ENCODE peak calls at places on chromosomes 12 and 14, in four cellular contexts. Q is lower lobe of right lung, I is fibroblast of lung, A is A673. X is an unnamed sample.

GRCh38 chr14:90839024-90839888 is 23.0 kb upstream of the TTC7B start:
- DNase-seq in Q (no peak), I (peak), A (no peak), X (peak)

GRCh38 chr14:36857136-36857535 is 195.5 kb downstream of the PAX9 start:
- DNase-seq in Q (no peak), I (no peak), A (no peak), X (no peak)

GRCh38 chr14:35704793-35705493 is 104.2 kb downstream of the RALGAPA1 start:
- DNase-seq in Q (no peak), I (no peak), A (no peak), X (no peak)

GRCh38 chr14:24289649-24290283 is 9.8 kb downstream of the DHRS1 start:
- DNase-seq in Q (no peak), I (no peak), A (no peak), X (no peak)

GRCh38 chr12:47820631-47821345 is 1.1 kb upstream of the HDAC7 start:
- DNase-seq in Q (peak), I (peak), A (peak), X (peak)

GRCh38 chr12:57240069-57240921 is 10.7 kb downstream of the STAC3 start:
- DNase-seq in Q (peak), I (peak), A (peak), X (peak)

GRCh38 chr14:75119056-75119455 is 7.8 kb downstream of the NEK9 start:
- DNase-seq in Q (no peak), I (peak), A (no peak), X (peak)

GRCh38 chr12:22268406-22268805 is 66.1 kb downstream of the ST8SIA1 start:
- DNase-seq in Q (no peak), I (no peak), A (no peak), X (no peak)

GRCh38 chr12:104010121-104010520 is 39.9 kb downstream of the GLT8D2 start:
- DNase-seq in Q (no peak), I (peak), A (no peak), X (no peak)

GRCh38 chr12:12791756-12792346 is 6.4 kb downstream of the APOLD1 start:
- DNase-seq in Q (no peak), I (peak), A (no peak), X (peak)

GRCh38 chr14:80291099-80291498 is 79.8 kb upstream of the DIO2 start:
- DNase-seq in Q (no peak), I (peak), A (no peak), X (no peak)

GRCh38 chr12:76032043-76032981 is 736 bp upstream of the PHLDA1 start:
- DNase-seq in Q (no peak), I (peak), A (peak), X (peak)

GRCh38 chr12:23906329-23906728 is 43.1 kb downstream of the SOX5 start:
- DNase-seq in Q (no peak), I (peak), A (peak), X (peak)

GRCh38 chr12:15044461-15044860 is 71.6 kb downstream of the PDE6H start:
- DNase-seq in Q (no peak), I (peak), A (no peak), X (peak)

GRCh38 chr12:109883429-109883828 is 3.1 kb upstream of the GLTP start:
- DNase-seq in Q (no peak), I (no peak), A (no peak), X (no peak)

GRCh38 chr14:49962616-49963015 is 69.7 kb downstream of the ARF6 start:
- DNase-seq in Q (no peak), I (peak), A (no peak), X (peak)

GRCh38 chr14:53109028-53109687 is 44.0 kb downstream of the DDHD1 start:
- DNase-seq in Q (no peak), I (no peak), A (peak), X (no peak)

GRCh38 chr14:55071870-55072640 is 20.6 kb downstream of the MAPK1IP1L start:
- DNase-seq in Q (no peak), I (peak), A (no peak), X (peak)

GRCh38 chr14:33186656-33187055 is 248.0 kb downstream of the NPAS3 start:
- DNase-seq in Q (no peak), I (no peak), A (peak), X (no peak)

GRCh38 chr12:24478254-24478653 is 470.6 kb downstream of the BCAT1 start:
- DNase-seq in Q (no peak), I (peak), A (no peak), X (no peak)

GRCh38 chr12:102118874-102119273 is 1.0 kb downstream of the NUP37 start:
- DNase-seq in Q (no peak), I (peak), A (no peak), X (no peak)

GRCh38 chr12:29725587-29726320 is 58.0 kb downstream of the TMTC1 start:
- DNase-seq in Q (no peak), I (peak), A (peak), X (peak)

GRCh38 chr14:74609721-74610120 is 2.3 kb downstream of the LTBP2 start:
- DNase-seq in Q (no peak), I (peak), A (no peak), X (peak)

GRCh38 chr12:54479421-54479820 is 6.0 kb upstream of the GTSF1 start:
- DNase-seq in Q (no peak), I (peak), A (peak), X (peak)

GRCh38 chr12:68915055-68915454 is 17.9 kb downstream of the CPM start:
- DNase-seq in Q (no peak), I (peak), A (no peak), X (peak)

GRCh38 chr14:89351364-89351957 is 65.6 kb downstream of the FOXN3 start:
- DNase-seq in Q (peak), I (peak), A (peak), X (peak)

GRCh38 chr12:22229652-22230279 is 104.7 kb downstream of the ST8SIA1 start:
- DNase-seq in Q (no peak), I (peak), A (no peak), X (peak)

GRCh38 chr14:73780391-73780790 is 66.2 kb upstream of the PNMA1 start:
- DNase-seq in Q (no peak), I (no peak), A (no peak), X (no peak)

GRCh38 chr12:49827351-49828099 is 688 bp downstream of the NCKAP5L start:
- DNase-seq in Q (peak), I (peak), A (peak), X (peak)

GRCh38 chr14:68512088-68512487 is 280.8 kb downstream of the ZFP36L1 start:
- DNase-seq in Q (no peak), I (peak), A (no peak), X (no peak)

GRCh38 chr12:194276-194675 is 19.7 kb downstream of the SLC6A12 start:
- DNase-seq in Q (no peak), I (no peak), A (no peak), X (no peak)

GRCh38 chr14:61296707-61297502 is 15.8 kb upstream of the TMEM30B start:
- DNase-seq in Q (no peak), I (peak), A (peak), X (peak)

GRCh38 chr14:72630374-72630773 is 263.5 kb downstream of the DPF3 start:
- DNase-seq in Q (no peak), I (no peak), A (no peak), X (no peak)

GRCh38 chr12:79680051-79680450 is 10.7 kb downstream of the PAWR start:
- DNase-seq in Q (no peak), I (no peak), A (no peak), X (no peak)

GRCh38 chr14:94059998-94060397 is 21.0 kb downstream of the DDX24 start:
- DNase-seq in Q (no peak), I (no peak), A (no peak), X (no peak)

GRCh38 chr14:68630611-68631013 is 162.3 kb downstream of the ZFP36L1 start:
- DNase-seq in Q (no peak), I (no peak), A (no peak), X (no peak)

GRCh38 chr14:79281244-79282199 is 929.8 kb downstream of the DIO2 start:
- DNase-seq in Q (no peak), I (peak), A (no peak), X (peak)

GRCh38 chr14:103313704-103314103 is 20.3 kb upstream of the EIF5 start:
- DNase-seq in Q (no peak), I (no peak), A (no peak), X (no peak)

GRCh38 chr14:60848066-60848465 is 113.5 kb downstream of the MNAT1 start:
- DNase-seq in Q (no peak), I (no peak), A (no peak), X (peak)

GRCh38 chr12:52049688-52050087 is 1.6 kb upstream of the NR4A1 start:
- DNase-seq in Q (no peak), I (no peak), A (no peak), X (no peak)

GRCh38 chr12:52052471-52053186 is 1.4 kb downstream of the NR4A1 start:
- DNase-seq in Q (no peak), I (no peak), A (no peak), X (no peak)

GRCh38 chr12:52049286-52049685 is 2.0 kb upstream of the NR4A1 start:
- DNase-seq in Q (no peak), I (no peak), A (no peak), X (no peak)

GRCh38 chr12:52050116-52050770 is 999 bp upstream of the NR4A1 start:
- DNase-seq in Q (no peak), I (no peak), A (no peak), X (no peak)

GRCh38 chr12:52050771-52051541 is at the start of gene NR4A1:
- DNase-seq in Q (peak), I (peak), A (peak), X (peak)
- TF ChIP-seq CTCF in Q (peak), I (no peak), A (no peak), X (peak)

DNA sequence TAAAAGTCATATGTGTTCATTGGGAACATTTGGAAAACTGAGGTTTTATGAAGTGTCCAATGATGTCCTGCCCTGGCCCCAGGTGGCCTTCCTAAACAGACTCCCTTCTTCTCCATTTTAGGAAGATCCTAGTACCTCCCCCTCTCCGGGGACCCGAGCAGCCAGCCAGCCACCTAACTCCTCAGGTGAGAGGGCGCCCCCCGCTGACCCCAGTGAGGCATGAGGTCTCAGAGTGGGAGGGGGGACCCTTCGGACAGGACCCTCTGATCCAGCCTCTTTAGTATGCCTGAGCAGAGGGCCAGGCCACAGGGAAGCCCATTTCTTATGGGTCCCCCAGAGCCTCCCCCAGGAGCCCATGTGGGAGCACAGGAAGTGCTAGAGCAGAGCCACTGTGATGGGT is 23.7 kb downstream of the DEGS2 start:
- DNase-seq in Q (no peak), I (no peak), A (no peak), X (no peak)
- TF ChIP-seq CTCF in Q (no peak), I (no peak), A (no peak), X (no peak)

GRCh38 chr12:71548906-71549305 is 109.3 kb downstream of the LGR5 start:
- DNase-seq in Q (no peak), I (no peak), A (no peak), X (peak)

GRCh38 chr12:71556471-71556870 is 107.2 kb downstream of the ZFC3H1 start:
- DNase-seq in Q (no peak), I (no peak), A (peak), X (no peak)

GRCh38 chr12:71552728-71553501 is 110.7 kb downstream of the ZFC3H1 start:
- DNase-seq in Q (no peak), I (no peak), A (no peak), X (no peak)

GRCh38 chr12:71546322-71546861 is 106.8 kb downstream of the LGR5 start:
- DNase-seq in Q (no peak), I (no peak), A (no peak), X (no peak)

GRCh38 chr12:71551529-71551928 is 111.9 kb downstream of the LGR5 start:
- DNase-seq in Q (no peak), I (peak), A (peak), X (peak)
- TF ChIP-seq CTCF in Q (no peak), I (peak), A (peak), X (peak)

DNA sequence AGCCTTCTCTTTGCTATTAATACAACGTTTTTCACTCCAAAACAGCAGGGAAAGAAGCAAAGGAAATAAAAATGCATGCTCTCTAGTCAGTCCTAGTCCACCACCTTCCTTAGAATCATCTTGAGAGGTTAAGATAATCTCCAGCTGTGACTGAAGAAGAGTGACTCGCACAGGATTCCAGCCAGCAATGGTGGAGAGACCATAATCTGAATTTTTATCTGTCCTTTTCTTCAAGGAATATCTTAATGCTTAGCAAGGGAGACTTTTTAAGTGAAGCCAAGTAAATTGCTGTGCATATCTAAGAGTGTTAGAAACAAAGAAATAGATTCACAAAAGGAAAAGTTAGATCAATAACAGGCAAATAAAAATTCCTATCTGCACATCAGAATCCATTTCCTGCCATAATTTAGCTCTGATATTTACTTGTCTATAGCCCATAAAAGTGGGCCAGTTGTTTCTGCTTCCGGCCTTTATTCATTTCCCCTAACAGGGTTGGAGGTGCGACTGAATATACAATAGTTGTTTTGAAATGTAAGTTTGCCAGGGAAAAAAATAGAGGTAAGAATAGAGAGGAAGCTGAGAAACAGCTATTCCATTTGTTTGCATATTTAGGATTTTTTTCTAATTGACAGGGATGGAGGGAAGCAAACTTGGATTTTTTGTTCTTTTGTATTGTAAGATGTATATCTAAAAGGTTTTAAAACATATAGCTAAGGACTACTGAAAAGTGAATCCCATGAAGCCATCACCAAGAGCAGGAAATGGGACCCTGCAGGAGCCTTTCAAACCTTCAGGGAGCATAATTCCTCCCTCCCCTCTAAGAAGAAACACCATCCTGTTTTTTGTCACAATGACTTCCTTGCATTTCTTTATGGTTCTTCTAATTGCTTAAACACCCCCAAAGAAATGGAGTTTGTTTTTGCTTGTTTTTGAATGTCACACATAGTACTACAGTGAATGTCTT is 154.0 kb downstream of the ITPR2 start:
- DNase-seq in Q (no peak), I (peak), A (peak), X (no peak)
- TF ChIP-seq CTCF in Q (no peak), I (no peak), A (no peak), X (no peak)

GRCh38 chr12:28497889-28498411 is 307.7 kb downstream of the CCDC91 start:
- DNase-seq in Q (no peak), I (peak), A (no peak), X (peak)

GRCh38 chr12:28500373-28501024 is 310.2 kb downstream of the CCDC91 start:
- DNase-seq in Q (no peak), I (peak), A (no peak), X (peak)

GRCh38 chr12:28498850-28499249 is 308.6 kb downstream of the CCDC91 start:
- DNase-seq in Q (no peak), I (peak), A (no peak), X (peak)
- TF ChIP-seq CTCF in Q (no peak), I (no peak), A (no peak), X (no peak)

GRCh38 chr14:64636980-64637429 is 67.2 kb upstream of the PLEKHG3 start:
- DNase-seq in Q (no peak), I (no peak), A (no peak), X (no peak)
- TF ChIP-seq CTCF in Q (no peak), I (no peak), A (no peak), X (no peak)

GRCh38 chr14:51979399-51979709 is 10.0 kb upstream of the RTRAF start:
- DNase-seq in Q (no peak), I (no peak), A (no peak), X (no peak)
- TF ChIP-seq CTCF in Q (peak), I (no peak), A (peak), X (no peak)

GRCh38 chr12:51792417-51792816 is 56.1 kb downstream of the FIGNL2 start:
- DNase-seq in Q (no peak), I (no peak), A (no peak), X (no peak)
- TF ChIP-seq CTCF in Q (no peak), I (no peak), A (no peak), X (no peak)

DNA sequence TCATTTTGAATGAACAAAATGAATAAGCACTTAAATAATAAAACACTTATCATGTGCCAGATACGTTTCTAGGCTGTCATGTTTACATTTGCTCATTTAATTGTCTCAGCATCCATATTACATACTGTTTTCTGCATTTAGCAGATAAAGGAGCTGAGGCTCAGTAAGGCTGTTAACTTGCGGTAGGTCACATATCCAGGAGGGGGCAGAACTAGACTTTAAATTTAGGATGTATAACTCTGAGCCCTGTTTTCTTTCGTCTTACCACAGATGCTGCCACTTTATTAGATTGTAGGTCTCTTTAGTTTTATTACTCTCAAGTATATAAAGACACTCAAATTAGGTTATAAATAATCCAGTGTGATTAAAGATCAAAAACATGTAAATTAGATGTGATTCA is 17.7 kb downstream of the IRAK4 start:
- DNase-seq in Q (no peak), I (peak), A (peak), X (peak)
- TF ChIP-seq CTCF in Q (peak), I (peak), A (peak), X (peak)

GRCh38 chr14:95756751-95757150 is 42.8 kb upstream of the TCL1A start:
- DNase-seq in Q (no peak), I (no peak), A (no peak), X (no peak)
- TF ChIP-seq CTCF in Q (no peak), I (no peak), A (no peak), X (no peak)

X was measured in choroid plexus epithelial cell.